ENCODE peak calls at places on chromosomes 4 and X, in nine cellular contexts. One of them, this sample, is unnamed.

GRCh38 chr4:139986621-139987510 is 167.1 kb downstream of the MAML3 start:
- DNase-seq in stomach: no peak
- DNase-seq in amniotic stem cell: no peak
- DNase-seq in stimulated activated CD8-positive, alpha-beta memory T cell treated with anti-CD3 and anti-CD28 coated beads, Interleukin-4, amount 100 ng/mL, for 24 hours: no peak
- DNase-seq in mammary epithelial cell: no peak
- DNase-seq in fibroblast of pulmonary artery: peak
- DNase-seq in AG09309: no peak
- DNase-seq in hepatocyte: no peak
- DNase-seq in GM10248: no peak
- DNase-seq in this sample: no peak

GRCh38 chr4:153341575-153342090 is 2.9 kb upstream of the MND1 start:
- DNase-seq in mammary epithelial cell: peak
- DNase-seq in fibroblast of pulmonary artery: peak
- DNase-seq in AG09309: no peak
- DNase-seq in GM10248: no peak
- DNase-seq in amniotic stem cell: no peak
- DNase-seq in stimulated activated CD8-positive, alpha-beta memory T cell treated with anti-CD3 and anti-CD28 coated beads, Interleukin-4, amount 100 ng/mL, for 24 hours: no peak
- DNase-seq in hepatocyte: peak
- DNase-seq in stomach: no peak
- DNase-seq in this sample: peak

GRCh38 chr4:66769436-66769835 is 775.9 kb downstream of the CENPC start:
- DNase-seq in hepatocyte: no peak
- DNase-seq in stimulated activated CD8-positive, alpha-beta memory T cell treated with anti-CD3 and anti-CD28 coated beads, Interleukin-4, amount 100 ng/mL, for 24 hours: no peak
- DNase-seq in fibroblast of pulmonary artery: no peak
- DNase-seq in GM10248: no peak
- DNase-seq in amniotic stem cell: no peak
- DNase-seq in mammary epithelial cell: no peak
- DNase-seq in AG09309: no peak
- DNase-seq in stomach: no peak
- DNase-seq in this sample: no peak

GRCh38 chrX:110665636-110666035 is 130.0 kb downstream of the CHRDL1 start:
- DNase-seq in AG09309: peak
- DNase-seq in GM10248: no peak
- DNase-seq in mammary epithelial cell: peak
- DNase-seq in hepatocyte: peak
- DNase-seq in stimulated activated CD8-positive, alpha-beta memory T cell treated with anti-CD3 and anti-CD28 coated beads, Interleukin-4, amount 100 ng/mL, for 24 hours: peak
- DNase-seq in fibroblast of pulmonary artery: peak
- DNase-seq in stomach: peak
- DNase-seq in amniotic stem cell: peak
- DNase-seq in this sample: no peak

GRCh38 chr4:118353452-118353851 is 649 bp upstream of the PRSS12 start:
- DNase-seq in stomach: no peak
- DNase-seq in mammary epithelial cell: no peak
- DNase-seq in GM10248: no peak
- DNase-seq in stimulated activated CD8-positive, alpha-beta memory T cell treated with anti-CD3 and anti-CD28 coated beads, Interleukin-4, amount 100 ng/mL, for 24 hours: no peak
- DNase-seq in fibroblast of pulmonary artery: no peak
- DNase-seq in hepatocyte: no peak
- DNase-seq in amniotic stem cell: no peak
- DNase-seq in AG09309: no peak
- DNase-seq in this sample: no peak

GRCh38 chr4:18318682-18319410 is 297.3 kb upstream of the LCORL start:
- DNase-seq in stimulated activated CD8-positive, alpha-beta memory T cell treated with anti-CD3 and anti-CD28 coated beads, Interleukin-4, amount 100 ng/mL, for 24 hours: no peak
- DNase-seq in AG09309: no peak
- DNase-seq in mammary epithelial cell: no peak
- DNase-seq in stomach: peak
- DNase-seq in GM10248: no peak
- DNase-seq in amniotic stem cell: no peak
- DNase-seq in hepatocyte: no peak
- DNase-seq in fibroblast of pulmonary artery: peak
- DNase-seq in this sample: no peak

GRCh38 chrX:77505227-77505626 is 58.0 kb downstream of the FGF16 start:
- DNase-seq in fibroblast of pulmonary artery: peak
- DNase-seq in GM10248: no peak
- DNase-seq in amniotic stem cell: no peak
- DNase-seq in hepatocyte: no peak
- DNase-seq in AG09309: peak
- DNase-seq in mammary epithelial cell: no peak
- DNase-seq in stomach: no peak
- DNase-seq in stimulated activated CD8-positive, alpha-beta memory T cell treated with anti-CD3 and anti-CD28 coated beads, Interleukin-4, amount 100 ng/mL, for 24 hours: no peak
- DNase-seq in this sample: no peak

GRCh38 chr4:128454281-128455075 is 166.9 kb upstream of the PGRMC2 start:
- DNase-seq in amniotic stem cell: peak
- DNase-seq in AG09309: peak
- DNase-seq in mammary epithelial cell: peak
- DNase-seq in hepatocyte: peak
- DNase-seq in stomach: peak
- DNase-seq in fibroblast of pulmonary artery: peak
- DNase-seq in GM10248: peak
- DNase-seq in stimulated activated CD8-positive, alpha-beta memory T cell treated with anti-CD3 and anti-CD28 coated beads, Interleukin-4, amount 100 ng/mL, for 24 hours: peak
- DNase-seq in this sample: peak

GRCh38 chr4:121698119-121698732 is 1.4 kb upstream of the ANXA5 start:
- DNase-seq in stomach: no peak
- DNase-seq in amniotic stem cell: no peak
- DNase-seq in GM10248: no peak
- DNase-seq in stimulated activated CD8-positive, alpha-beta memory T cell treated with anti-CD3 and anti-CD28 coated beads, Interleukin-4, amount 100 ng/mL, for 24 hours: no peak
- DNase-seq in AG09309: no peak
- DNase-seq in mammary epithelial cell: no peak
- DNase-seq in fibroblast of pulmonary artery: no peak
- DNase-seq in hepatocyte: no peak
- DNase-seq in this sample: no peak

GRCh38 chrX:118528089-118528753 is 32.6 kb downstream of the DOCK11 start:
- DNase-seq in fibroblast of pulmonary artery: no peak
- DNase-seq in hepatocyte: no peak
- DNase-seq in mammary epithelial cell: no peak
- DNase-seq in AG09309: no peak
- DNase-seq in amniotic stem cell: no peak
- DNase-seq in stimulated activated CD8-positive, alpha-beta memory T cell treated with anti-CD3 and anti-CD28 coated beads, Interleukin-4, amount 100 ng/mL, for 24 hours: peak
- DNase-seq in GM10248: peak
- DNase-seq in stomach: no peak
- DNase-seq in this sample: no peak

GRCh38 chr4:123785515-123785914 is 388.9 kb downstream of the SPRY1 start:
- DNase-seq in fibroblast of pulmonary artery: peak
- DNase-seq in GM10248: no peak
- DNase-seq in mammary epithelial cell: peak
- DNase-seq in stomach: peak
- DNase-seq in stimulated activated CD8-positive, alpha-beta memory T cell treated with anti-CD3 and anti-CD28 coated beads, Interleukin-4, amount 100 ng/mL, for 24 hours: no peak
- DNase-seq in AG09309: peak
- DNase-seq in hepatocyte: no peak
- DNase-seq in amniotic stem cell: no peak
- DNase-seq in this sample: peak

GRCh38 chrX:43064096-43064495 is 286.1 kb upstream of the PPP1R2C start:
- DNase-seq in mammary epithelial cell: peak
- DNase-seq in stomach: no peak
- DNase-seq in stimulated activated CD8-positive, alpha-beta memory T cell treated with anti-CD3 and anti-CD28 coated beads, Interleukin-4, amount 100 ng/mL, for 24 hours: no peak
- DNase-seq in amniotic stem cell: no peak
- DNase-seq in hepatocyte: no peak
- DNase-seq in GM10248: no peak
- DNase-seq in AG09309: no peak
- DNase-seq in fibroblast of pulmonary artery: no peak
- DNase-seq in this sample: no peak

GRCh38 chr4:114383721-114384120 is 214.9 kb upstream of the UGT8 start:
- DNase-seq in stimulated activated CD8-positive, alpha-beta memory T cell treated with anti-CD3 and anti-CD28 coated beads, Interleukin-4, amount 100 ng/mL, for 24 hours: no peak
- DNase-seq in amniotic stem cell: peak
- DNase-seq in stomach: no peak
- DNase-seq in GM10248: no peak
- DNase-seq in fibroblast of pulmonary artery: peak
- DNase-seq in hepatocyte: no peak
- DNase-seq in mammary epithelial cell: peak
- DNase-seq in AG09309: peak
- DNase-seq in this sample: peak

GRCh38 chr4:10120943-10121567 is 4.5 kb upstream of the WDR1 start:
- DNase-seq in hepatocyte: peak
- DNase-seq in stomach: no peak
- DNase-seq in amniotic stem cell: no peak
- DNase-seq in AG09309: no peak
- DNase-seq in mammary epithelial cell: no peak
- DNase-seq in stimulated activated CD8-positive, alpha-beta memory T cell treated with anti-CD3 and anti-CD28 coated beads, Interleukin-4, amount 100 ng/mL, for 24 hours: no peak
- DNase-seq in fibroblast of pulmonary artery: no peak
- DNase-seq in GM10248: no peak
- DNase-seq in this sample: no peak

GRCh38 chr4:124070688-124071484 is 641.6 kb downstream of the ANKRD50 start:
- DNase-seq in hepatocyte: no peak
- DNase-seq in GM10248: no peak
- DNase-seq in stomach: no peak
- DNase-seq in AG09309: no peak
- DNase-seq in amniotic stem cell: no peak
- DNase-seq in fibroblast of pulmonary artery: no peak
- DNase-seq in stimulated activated CD8-positive, alpha-beta memory T cell treated with anti-CD3 and anti-CD28 coated beads, Interleukin-4, amount 100 ng/mL, for 24 hours: no peak
- DNase-seq in mammary epithelial cell: no peak
- DNase-seq in this sample: no peak

GRCh38 chr4:55742655-55743191 is 76.9 kb upstream of the EXOC1L start:
- DNase-seq in GM10248: no peak
- DNase-seq in fibroblast of pulmonary artery: peak
- DNase-seq in stimulated activated CD8-positive, alpha-beta memory T cell treated with anti-CD3 and anti-CD28 coated beads, Interleukin-4, amount 100 ng/mL, for 24 hours: no peak
- DNase-seq in AG09309: no peak
- DNase-seq in stomach: no peak
- DNase-seq in hepatocyte: peak
- DNase-seq in mammary epithelial cell: no peak
- DNase-seq in amniotic stem cell: no peak
- DNase-seq in this sample: no peak

GRCh38 chr4:86451560-86452322 is 91.9 kb upstream of the MAPK10 start:
- DNase-seq in mammary epithelial cell: peak
- DNase-seq in stomach: no peak
- DNase-seq in amniotic stem cell: no peak
- DNase-seq in hepatocyte: no peak
- DNase-seq in AG09309: no peak
- DNase-seq in fibroblast of pulmonary artery: peak
- DNase-seq in GM10248: no peak
- DNase-seq in stimulated activated CD8-positive, alpha-beta memory T cell treated with anti-CD3 and anti-CD28 coated beads, Interleukin-4, amount 100 ng/mL, for 24 hours: no peak
- DNase-seq in this sample: no peak

GRCh38 chr4:186137193-186137792 is 32.8 kb downstream of the FAM149A start:
- DNase-seq in mammary epithelial cell: no peak
- DNase-seq in stimulated activated CD8-positive, alpha-beta memory T cell treated with anti-CD3 and anti-CD28 coated beads, Interleukin-4, amount 100 ng/mL, for 24 hours: no peak
- DNase-seq in stomach: no peak
- DNase-seq in amniotic stem cell: peak
- DNase-seq in AG09309: no peak
- DNase-seq in GM10248: no peak
- DNase-seq in hepatocyte: peak
- DNase-seq in fibroblast of pulmonary artery: peak
- DNase-seq in this sample: no peak

GRCh38 chr4:183430987-183431347 is 13.5 kb upstream of the CDKN2AIP start:
- DNase-seq in amniotic stem cell: no peak
- DNase-seq in AG09309: no peak
- DNase-seq in GM10248: no peak
- DNase-seq in hepatocyte: no peak
- DNase-seq in stomach: no peak
- DNase-seq in stimulated activated CD8-positive, alpha-beta memory T cell treated with anti-CD3 and anti-CD28 coated beads, Interleukin-4, amount 100 ng/mL, for 24 hours: no peak
- DNase-seq in fibroblast of pulmonary artery: no peak
- DNase-seq in mammary epithelial cell: no peak
- DNase-seq in this sample: no peak

GRCh38 chrX:49958727-49959126 is 36.3 kb downstream of the CLCN5 start:
- DNase-seq in stomach: no peak
- DNase-seq in GM10248: no peak
- DNase-seq in mammary epithelial cell: no peak
- DNase-seq in fibroblast of pulmonary artery: no peak
- DNase-seq in hepatocyte: no peak
- DNase-seq in AG09309: no peak
- DNase-seq in amniotic stem cell: no peak
- DNase-seq in stimulated activated CD8-positive, alpha-beta memory T cell treated with anti-CD3 and anti-CD28 coated beads, Interleukin-4, amount 100 ng/mL, for 24 hours: no peak
- DNase-seq in this sample: no peak

GRCh38 chr4:186699881-186700397 is 23.7 kb downstream of the FAT1 start:
- DNase-seq in amniotic stem cell: no peak
- DNase-seq in stimulated activated CD8-positive, alpha-beta memory T cell treated with anti-CD3 and anti-CD28 coated beads, Interleukin-4, amount 100 ng/mL, for 24 hours: no peak
- DNase-seq in AG09309: no peak
- DNase-seq in fibroblast of pulmonary artery: no peak
- DNase-seq in mammary epithelial cell: no peak
- DNase-seq in GM10248: no peak
- DNase-seq in hepatocyte: no peak
- DNase-seq in stomach: no peak
- DNase-seq in this sample: no peak

GRCh38 chrX:2284601-2285000 is 216.2 kb downstream of the DHRSX start:
- DNase-seq in mammary epithelial cell: no peak
- DNase-seq in GM10248: no peak
- DNase-seq in stimulated activated CD8-positive, alpha-beta memory T cell treated with anti-CD3 and anti-CD28 coated beads, Interleukin-4, amount 100 ng/mL, for 24 hours: no peak
- DNase-seq in stomach: no peak
- DNase-seq in AG09309: no peak
- DNase-seq in hepatocyte: no peak
- DNase-seq in amniotic stem cell: no peak
- DNase-seq in fibroblast of pulmonary artery: no peak
- DNase-seq in this sample: no peak

GRCh38 chr4:25500626-25501318 is 123.7 kb downstream of the ANAPC4 start:
- DNase-seq in amniotic stem cell: no peak
- DNase-seq in mammary epithelial cell: no peak
- DNase-seq in stimulated activated CD8-positive, alpha-beta memory T cell treated with anti-CD3 and anti-CD28 coated beads, Interleukin-4, amount 100 ng/mL, for 24 hours: no peak
- DNase-seq in AG09309: no peak
- DNase-seq in hepatocyte: no peak
- DNase-seq in fibroblast of pulmonary artery: peak
- DNase-seq in stomach: no peak
- DNase-seq in GM10248: no peak
- DNase-seq in this sample: no peak

GRCh38 chrX:20001615-20002014 is 10.8 kb upstream of the BCLAF3 start:
- DNase-seq in amniotic stem cell: no peak
- DNase-seq in stimulated activated CD8-positive, alpha-beta memory T cell treated with anti-CD3 and anti-CD28 coated beads, Interleukin-4, amount 100 ng/mL, for 24 hours: no peak
- DNase-seq in fibroblast of pulmonary artery: no peak
- DNase-seq in stomach: no peak
- DNase-seq in GM10248: no peak
- DNase-seq in AG09309: no peak
- DNase-seq in hepatocyte: no peak
- DNase-seq in mammary epithelial cell: no peak
- DNase-seq in this sample: no peak

GRCh38 chr4:6446538-6447451 is 25.6 kb downstream of the PPP2R2C start:
- DNase-seq in hepatocyte: no peak
- DNase-seq in fibroblast of pulmonary artery: no peak
- DNase-seq in stimulated activated CD8-positive, alpha-beta memory T cell treated with anti-CD3 and anti-CD28 coated beads, Interleukin-4, amount 100 ng/mL, for 24 hours: no peak
- DNase-seq in GM10248: no peak
- DNase-seq in amniotic stem cell: no peak
- DNase-seq in mammary epithelial cell: no peak
- DNase-seq in stomach: peak
- DNase-seq in AG09309: no peak
- DNase-seq in this sample: no peak

GRCh38 chrX:124938715-124939114 is 381.0 kb upstream of the TEX13C start:
- DNase-seq in GM10248: no peak
- DNase-seq in amniotic stem cell: no peak
- DNase-seq in fibroblast of pulmonary artery: no peak
- DNase-seq in mammary epithelial cell: no peak
- DNase-seq in hepatocyte: no peak
- DNase-seq in stomach: no peak
- DNase-seq in AG09309: no peak
- DNase-seq in stimulated activated CD8-positive, alpha-beta memory T cell treated with anti-CD3 and anti-CD28 coated beads, Interleukin-4, amount 100 ng/mL, for 24 hours: no peak
- DNase-seq in this sample: no peak

GRCh38 chr4:176999943-177000543 is 207.3 kb upstream of the VEGFC start:
- DNase-seq in stimulated activated CD8-positive, alpha-beta memory T cell treated with anti-CD3 and anti-CD28 coated beads, Interleukin-4, amount 100 ng/mL, for 24 hours: no peak
- DNase-seq in stomach: no peak
- DNase-seq in AG09309: no peak
- DNase-seq in amniotic stem cell: no peak
- DNase-seq in hepatocyte: no peak
- DNase-seq in fibroblast of pulmonary artery: no peak
- DNase-seq in mammary epithelial cell: peak
- DNase-seq in GM10248: no peak
- DNase-seq in this sample: no peak

GRCh38 chrX:107747596-107748161 is 27.9 kb downstream of the TSC22D3 start:
- DNase-seq in stomach: no peak
- DNase-seq in amniotic stem cell: peak
- DNase-seq in fibroblast of pulmonary artery: peak
- DNase-seq in mammary epithelial cell: peak
- DNase-seq in hepatocyte: peak
- DNase-seq in GM10248: no peak
- DNase-seq in stimulated activated CD8-positive, alpha-beta memory T cell treated with anti-CD3 and anti-CD28 coated beads, Interleukin-4, amount 100 ng/mL, for 24 hours: no peak
- DNase-seq in AG09309: no peak
- DNase-seq in this sample: no peak

GRCh38 chr4:120724656-120725055 is 197.9 kb downstream of the PRDM5 start:
- DNase-seq in stomach: no peak
- DNase-seq in mammary epithelial cell: no peak
- DNase-seq in amniotic stem cell: no peak
- DNase-seq in fibroblast of pulmonary artery: no peak
- DNase-seq in AG09309: no peak
- DNase-seq in GM10248: no peak
- DNase-seq in hepatocyte: no peak
- DNase-seq in stimulated activated CD8-positive, alpha-beta memory T cell treated with anti-CD3 and anti-CD28 coated beads, Interleukin-4, amount 100 ng/mL, for 24 hours: no peak
- DNase-seq in this sample: peak

GRCh38 chrX:40469316-40469715 is 111.5 kb upstream of the ATP6AP2 start:
- DNase-seq in stimulated activated CD8-positive, alpha-beta memory T cell treated with anti-CD3 and anti-CD28 coated beads, Interleukin-4, amount 100 ng/mL, for 24 hours: no peak
- DNase-seq in hepatocyte: no peak
- DNase-seq in AG09309: no peak
- DNase-seq in stomach: no peak
- DNase-seq in mammary epithelial cell: no peak
- DNase-seq in fibroblast of pulmonary artery: no peak
- DNase-seq in GM10248: no peak
- DNase-seq in amniotic stem cell: no peak
- DNase-seq in this sample: no peak

GRCh38 chr4:98006060-98006459 is 137.2 kb downstream of the STPG2 start:
- DNase-seq in mammary epithelial cell: no peak
- DNase-seq in AG09309: no peak
- DNase-seq in GM10248: no peak
- DNase-seq in fibroblast of pulmonary artery: no peak
- DNase-seq in hepatocyte: no peak
- DNase-seq in stomach: no peak
- DNase-seq in stimulated activated CD8-positive, alpha-beta memory T cell treated with anti-CD3 and anti-CD28 coated beads, Interleukin-4, amount 100 ng/mL, for 24 hours: no peak
- DNase-seq in amniotic stem cell: no peak
- DNase-seq in this sample: no peak

This sample was measured in epithelial cell of prostate.